ENCODE peak calls at places on chromosomes 7 and 10, in eight cellular contexts. T is activated B cell treated with CpG ODN at 0.5 μM for 24 hours; I is neural crest cell; G is Right ventricle myocardium superior; J is activated T-helper 1 cell treated with anti-CD3 and anti-CD28 coated beads, Interleukin-12 subunit alpha, Interleukin-12 subunit beta, Interleukin-2, Interleukin-4 antibody, amounts not matched to agents 30 ng/mL and 10 ng/mL and 1 ng/mL, durations not matched to agents 14 hours and 24 hours and 36 hours; F is activated CD4-positive, alpha-beta memory T cell treated with anti-CD3 and anti-CD28 coated beads, Interleukin-2, amount 10 ng/mL, durations not matched to agents 7 days and 5 days; C is GM20000; K is tibial artery. N is an unnamed sample.

GRCh38 chr7:87506243-87507180 is 31.0 kb upstream of the ABCB4 start:
- DNase-seq in T (no peak), I (no peak), G (no peak), J (no peak), F (no peak), C (no peak), K (no peak), N (no peak)

GRCh38 chr10:73094249-73094850 is 2.3 kb downstream of the P4HA1 start:
- DNase-seq in T (no peak), I (no peak), G (no peak), J (no peak), F (no peak), C (no peak), K (no peak), N (no peak)

GRCh38 chr10:121734517-121735137 is 136.4 kb upstream of the FGFR2 start:
- DNase-seq in T (no peak), I (peak; percentile 18), G (no peak), J (no peak), F (no peak), C (peak; percentile 56), K (no peak), N (no peak)

GRCh38 chr7:4169505-4169904 is 512.6 kb upstream of the FOXK1 start:
- DNase-seq in T (no peak), I (no peak), G (no peak), J (no peak), F (no peak), C (no peak), K (no peak), N (no peak)

GRCh38 chr10:47165711-47166404 is 134.1 kb upstream of the GDF10 start:
- DNase-seq in T (peak; percentile 27), I (no peak), G (peak; percentile 78), J (no peak), F (peak; percentile 36), C (no peak), K (peak; percentile 84), N (no peak)

GRCh38 chr7:97772034-97772891 is 40.4 kb downstream of the TAC1 start:
- DNase-seq in T (no peak), I (no peak), G (no peak), J (no peak), F (no peak), C (no peak), K (no peak), N (no peak)

GRCh38 chr7:44979481-44980392 is 922 bp upstream of the MYO1G start:
- DNase-seq in T (no peak), I (no peak), G (no peak), J (no peak), F (no peak), C (peak; percentile 17), K (no peak), N (no peak)

GRCh38 chr10:31476088-31476487 is 157.1 kb downstream of the ZEB1 start:
- DNase-seq in T (no peak), I (no peak), G (no peak), J (no peak), F (no peak), C (no peak), K (no peak), N (no peak)

GRCh38 chr10:11699546-11700097 is 42.6 kb upstream of the ECHDC3 start:
- DNase-seq in T (no peak), I (no peak), G (no peak), J (no peak), F (no peak), C (no peak), K (no peak), N (no peak)

GRCh38 chr7:108457871-108458270 is 1.6 kb upstream of the NRCAM start:
- DNase-seq in T (no peak), I (no peak), G (no peak), J (no peak), F (no peak), C (no peak), K (no peak), N (no peak)

GRCh38 chr7:84507529-84507928 is 312.9 kb upstream of the SEMA3A start:
- DNase-seq in T (no peak), I (no peak), G (no peak), J (no peak), F (no peak), C (no peak), K (no peak), N (no peak)

GRCh38 chr7:116981887-116982430 is 28.7 kb downstream of the ST7 start:
- DNase-seq in T (no peak), I (no peak), G (no peak), J (no peak), F (no peak), C (no peak), K (no peak), N (no peak)

GRCh38 chr7:2613113-2613925 is 18.5 kb upstream of the TTYH3 start:
- DNase-seq in T (no peak), I (no peak), G (no peak), J (no peak), F (no peak), C (no peak), K (no peak), N (no peak)

GRCh38 chr7:141585592-141586510 is 34.6 kb downstream of the AGK start:
- DNase-seq in T (no peak), I (no peak), G (no peak), J (no peak), F (no peak), C (peak; percentile 49), K (no peak), N (peak; percentile 53)

GRCh38 chr7:137772748-137773147 is 74.0 kb downstream of the DGKI start:
- DNase-seq in T (no peak), I (no peak), G (no peak), J (no peak), F (no peak), C (no peak), K (no peak), N (no peak)

GRCh38 chr10:109040622-109041021 is 882.7 kb downstream of the XPNPEP1 start:
- DNase-seq in T (no peak), I (no peak), G (no peak), J (no peak), F (no peak), C (no peak), K (no peak), N (no peak)

GRCh38 chr7:101754432-101755159 is 62.8 kb upstream of the CUX1 start:
- DNase-seq in T (no peak), I (no peak), G (no peak), J (no peak), F (peak; percentile 19), C (peak; percentile 39), K (no peak), N (no peak)

GRCh38 chr10:74067373-74068370 is 69.8 kb downstream of the VCL start:
- DNase-seq in T (no peak), I (no peak), G (no peak), J (no peak), F (no peak), C (no peak), K (no peak), N (no peak)

GRCh38 chr7:143300959-143301617 is 12.9 kb downstream of the CASP2 start:
- DNase-seq in T (no peak), I (no peak), G (no peak), J (no peak), F (no peak), C (no peak), K (no peak), N (no peak)

N was measured in GM12864.